ENCODE peak calls at places on chromosomes 12 and 14, in five cellular contexts. One of them, this sample, is unnamed. For H3K4me1, the result is how much of the 10 kb centered on the place peaks cover.

GRCh38 chr12:9948606-9949286 is 16.6 kb upstream of the CLEC2A start:
- DNase-seq in GM12878: peak
- DNase-seq in gastrocnemius medialis: no peak
- DNase-seq in OCI-LY7: no peak
- DNase-seq in CD4-positive, CD25-positive, alpha-beta regulatory T cell: no peak
- DNase-seq in this sample: no peak

GRCh38 chr14:33767721-33768457 is 183.0 kb downstream of the EGLN3 start:
- DNase-seq in GM12878: no peak
- DNase-seq in gastrocnemius medialis: no peak
- DNase-seq in OCI-LY7: no peak
- DNase-seq in CD4-positive, CD25-positive, alpha-beta regulatory T cell: no peak
- DNase-seq in this sample: no peak

GRCh38 chr12:120352117-120352516 is 16.8 kb downstream of the MSI1 start:
- DNase-seq in GM12878: no peak
- DNase-seq in gastrocnemius medialis: no peak
- DNase-seq in OCI-LY7: no peak
- DNase-seq in CD4-positive, CD25-positive, alpha-beta regulatory T cell: no peak
- DNase-seq in this sample: no peak

GRCh38 chr12:65854629-65855028 is 30.3 kb downstream of the HMGA2 start:
- DNase-seq in GM12878: no peak
- DNase-seq in gastrocnemius medialis: no peak
- DNase-seq in OCI-LY7: no peak
- DNase-seq in CD4-positive, CD25-positive, alpha-beta regulatory T cell: no peak
- DNase-seq in this sample: no peak

GRCh38 chr14:23537351-23538048 is 14.1 kb downstream of the ZFHX2 start:
- DNase-seq in GM12878: no peak
- DNase-seq in gastrocnemius medialis: no peak
- DNase-seq in OCI-LY7: peak
- DNase-seq in CD4-positive, CD25-positive, alpha-beta regulatory T cell: no peak
- DNase-seq in this sample: no peak

GRCh38 chr14:79645753-79646362 is 565.4 kb downstream of the DIO2 start:
- DNase-seq in GM12878: no peak
- DNase-seq in gastrocnemius medialis: no peak
- DNase-seq in OCI-LY7: no peak
- DNase-seq in CD4-positive, CD25-positive, alpha-beta regulatory T cell: no peak
- DNase-seq in this sample: no peak

GRCh38 chr12:24256636-24257150 is 307.2 kb upstream of the SOX5 start:
- DNase-seq in GM12878: no peak
- DNase-seq in gastrocnemius medialis: no peak
- DNase-seq in OCI-LY7: no peak
- DNase-seq in CD4-positive, CD25-positive, alpha-beta regulatory T cell: no peak
- DNase-seq in this sample: no peak

GRCh38 chr14:52551696-52552062 is 626 bp downstream of the TXNDC16 start:
- DNase-seq in GM12878: no peak
- DNase-seq in gastrocnemius medialis: no peak
- DNase-seq in OCI-LY7: peak
- DNase-seq in CD4-positive, CD25-positive, alpha-beta regulatory T cell: no peak
- DNase-seq in this sample: no peak

GRCh38 chr14:61233436-61233956 is 47.6 kb downstream of the TMEM30B start:
- DNase-seq in GM12878: no peak
- DNase-seq in gastrocnemius medialis: no peak
- DNase-seq in OCI-LY7: no peak
- DNase-seq in CD4-positive, CD25-positive, alpha-beta regulatory T cell: no peak
- DNase-seq in this sample: no peak

GRCh38 chr12:95633671-95634465 is 82.6 kb upstream of the USP44 start:
- DNase-seq in GM12878: no peak
- DNase-seq in gastrocnemius medialis: no peak
- DNase-seq in OCI-LY7: no peak
- DNase-seq in CD4-positive, CD25-positive, alpha-beta regulatory T cell: no peak
- DNase-seq in this sample: no peak

GRCh38 chr12:95637471-95638155 is 86.3 kb upstream of the USP44 start:
- DNase-seq in GM12878: no peak
- DNase-seq in gastrocnemius medialis: no peak
- DNase-seq in OCI-LY7: no peak
- DNase-seq in CD4-positive, CD25-positive, alpha-beta regulatory T cell: no peak
- DNase-seq in this sample: no peak

GRCh38 chr12:95634622-95635621 is 83.6 kb upstream of the USP44 start:
- DNase-seq in GM12878: no peak
- DNase-seq in gastrocnemius medialis: no peak
- DNase-seq in OCI-LY7: no peak
- DNase-seq in CD4-positive, CD25-positive, alpha-beta regulatory T cell: no peak
- DNase-seq in this sample: no peak

GRCh38 chr12:95633049-95633545 is 81.8 kb upstream of the USP44 start:
- DNase-seq in GM12878: no peak
- DNase-seq in gastrocnemius medialis: peak
- DNase-seq in OCI-LY7: no peak
- DNase-seq in CD4-positive, CD25-positive, alpha-beta regulatory T cell: no peak
- DNase-seq in this sample: no peak

GRCh38 chr12:95637010-95637409 is 85.7 kb upstream of the USP44 start:
- DNase-seq in GM12878: no peak
- DNase-seq in gastrocnemius medialis: no peak
- DNase-seq in OCI-LY7: no peak
- DNase-seq in CD4-positive, CD25-positive, alpha-beta regulatory T cell: no peak
- DNase-seq in this sample: no peak
- H3K27ac ChIP-seq in GM12878: no peak
- H3K27ac ChIP-seq in gastrocnemius medialis: no peak
- H3K27ac ChIP-seq in OCI-LY7: no peak
- H3K27ac ChIP-seq in CD4-positive, CD25-positive, alpha-beta regulatory T cell: no peak
- H3K27ac ChIP-seq in this sample: no peak

DNA sequence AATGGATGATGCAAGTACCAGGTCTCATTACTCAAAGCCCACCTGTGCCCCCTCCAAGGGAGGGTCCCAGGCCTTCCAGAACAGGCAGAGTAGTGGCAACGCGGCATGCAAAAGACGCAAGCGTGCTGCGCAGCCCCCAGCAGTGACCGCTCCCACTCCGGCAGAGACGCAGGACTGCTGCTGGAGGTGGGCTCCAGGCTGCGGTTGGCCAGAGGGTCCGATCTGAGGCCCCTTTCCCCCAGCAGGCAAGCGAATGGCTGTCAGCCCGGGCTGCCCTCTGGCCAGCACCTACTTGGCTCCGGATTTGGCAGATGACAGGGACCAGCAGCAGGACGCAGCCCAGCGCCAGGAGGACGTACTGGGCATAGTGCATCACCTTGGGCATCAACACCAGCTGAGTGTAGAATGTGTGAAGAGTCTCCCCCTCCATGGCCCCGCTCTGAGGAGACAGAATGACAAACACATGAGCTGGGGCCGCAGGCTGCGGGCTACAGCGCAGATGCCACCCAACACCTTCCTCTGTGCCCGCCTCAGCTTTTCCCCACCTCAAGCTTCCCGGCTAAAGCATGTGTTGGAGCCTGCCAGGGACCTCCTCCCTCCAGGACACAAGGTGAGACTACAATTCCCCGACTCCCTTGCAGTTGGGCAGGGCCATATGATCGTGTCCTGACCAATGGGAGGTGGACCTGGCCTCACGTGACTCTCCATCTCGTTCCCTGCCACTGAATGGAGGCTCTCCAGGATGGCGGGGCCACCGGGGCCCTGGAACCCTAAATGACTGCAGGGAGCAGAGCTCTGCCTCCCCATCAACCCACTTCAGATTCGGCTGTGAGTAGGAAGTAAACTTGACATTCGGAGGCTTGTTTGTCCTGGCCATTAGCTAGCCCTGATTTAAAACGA is 77.3 kb downstream of the SCARB1 start:
- DNase-seq in GM12878: no peak
- DNase-seq in gastrocnemius medialis: peak
- DNase-seq in OCI-LY7: no peak
- DNase-seq in CD4-positive, CD25-positive, alpha-beta regulatory T cell: no peak
- DNase-seq in this sample: peak
- H3K4me1 ChIP-seq in GM12878: under half
- H3K4me1 ChIP-seq in gastrocnemius medialis: under half
- H3K4me1 ChIP-seq in OCI-LY7: under half
- H3K4me1 ChIP-seq in CD4-positive, CD25-positive, alpha-beta regulatory T cell: under half
- H3K4me1 ChIP-seq in this sample: under half

GRCh38 chr14:105015905-105016304 is 5.0 kb downstream of the CDCA4 start:
- DNase-seq in GM12878: no peak
- DNase-seq in gastrocnemius medialis: no peak
- DNase-seq in OCI-LY7: no peak
- DNase-seq in CD4-positive, CD25-positive, alpha-beta regulatory T cell: no peak
- DNase-seq in this sample: no peak
- H3K27ac ChIP-seq in GM12878: no peak
- H3K27ac ChIP-seq in gastrocnemius medialis: no peak
- H3K27ac ChIP-seq in OCI-LY7: no peak
- H3K27ac ChIP-seq in CD4-positive, CD25-positive, alpha-beta regulatory T cell: peak
- H3K27ac ChIP-seq in this sample: no peak

GRCh38 chr12:104282109-104282508 is 21.4 kb upstream of the EID3 start:
- DNase-seq in GM12878: no peak
- DNase-seq in gastrocnemius medialis: no peak
- DNase-seq in OCI-LY7: no peak
- DNase-seq in CD4-positive, CD25-positive, alpha-beta regulatory T cell: no peak
- DNase-seq in this sample: no peak
- H3K4me1 ChIP-seq in GM12878: under half
- H3K4me1 ChIP-seq in gastrocnemius medialis: under half
- H3K4me1 ChIP-seq in OCI-LY7: under half
- H3K4me1 ChIP-seq in CD4-positive, CD25-positive, alpha-beta regulatory T cell: under half
- H3K4me1 ChIP-seq in this sample: under half

GRCh38 chr12:54369597-54370217 is 5.4 kb upstream of the GPR84 start:
- DNase-seq in GM12878: no peak
- DNase-seq in gastrocnemius medialis: no peak
- DNase-seq in OCI-LY7: no peak
- DNase-seq in CD4-positive, CD25-positive, alpha-beta regulatory T cell: no peak
- DNase-seq in this sample: no peak

GRCh38 chr12:54371328-54372112 is 7.2 kb upstream of the GPR84 start:
- DNase-seq in GM12878: no peak
- DNase-seq in gastrocnemius medialis: peak
- DNase-seq in OCI-LY7: no peak
- DNase-seq in CD4-positive, CD25-positive, alpha-beta regulatory T cell: no peak
- DNase-seq in this sample: no peak

GRCh38 chr12:54368709-54369596 is 4.7 kb upstream of the GPR84 start:
- DNase-seq in GM12878: no peak
- DNase-seq in gastrocnemius medialis: peak
- DNase-seq in OCI-LY7: peak
- DNase-seq in CD4-positive, CD25-positive, alpha-beta regulatory T cell: peak
- DNase-seq in this sample: peak

GRCh38 chr12:54372113-54372806 is 8.0 kb upstream of the GPR84 start:
- DNase-seq in GM12878: no peak
- DNase-seq in gastrocnemius medialis: peak
- DNase-seq in OCI-LY7: no peak
- DNase-seq in CD4-positive, CD25-positive, alpha-beta regulatory T cell: no peak
- DNase-seq in this sample: no peak

GRCh38 chr12:54370218-54370730 is 6.0 kb upstream of the GPR84 start:
- DNase-seq in GM12878: no peak
- DNase-seq in gastrocnemius medialis: peak
- DNase-seq in OCI-LY7: no peak
- DNase-seq in CD4-positive, CD25-positive, alpha-beta regulatory T cell: no peak
- DNase-seq in this sample: no peak
- H3K27ac ChIP-seq in GM12878: no peak
- H3K27ac ChIP-seq in gastrocnemius medialis: peak
- H3K27ac ChIP-seq in OCI-LY7: no peak
- H3K27ac ChIP-seq in CD4-positive, CD25-positive, alpha-beta regulatory T cell: no peak
- H3K27ac ChIP-seq in this sample: peak

GRCh38 chr12:124727922-124728321 is 135.7 kb downstream of the SCARB1 start:
- DNase-seq in GM12878: no peak
- DNase-seq in gastrocnemius medialis: no peak
- DNase-seq in OCI-LY7: peak
- DNase-seq in CD4-positive, CD25-positive, alpha-beta regulatory T cell: no peak
- DNase-seq in this sample: no peak

GRCh38 chr12:124722871-124723270 is 140.8 kb downstream of the SCARB1 start:
- DNase-seq in GM12878: no peak
- DNase-seq in gastrocnemius medialis: no peak
- DNase-seq in OCI-LY7: no peak
- DNase-seq in CD4-positive, CD25-positive, alpha-beta regulatory T cell: no peak
- DNase-seq in this sample: no peak

GRCh38 chr12:124725612-124726237 is 137.9 kb downstream of the SCARB1 start:
- DNase-seq in GM12878: no peak
- DNase-seq in gastrocnemius medialis: no peak
- DNase-seq in OCI-LY7: no peak
- DNase-seq in CD4-positive, CD25-positive, alpha-beta regulatory T cell: no peak
- DNase-seq in this sample: no peak

GRCh38 chr12:124727244-124727673 is 136.4 kb downstream of the SCARB1 start:
- DNase-seq in GM12878: no peak
- DNase-seq in gastrocnemius medialis: peak
- DNase-seq in OCI-LY7: no peak
- DNase-seq in CD4-positive, CD25-positive, alpha-beta regulatory T cell: no peak
- DNase-seq in this sample: no peak

GRCh38 chr12:124725099-124725498 is 138.6 kb downstream of the SCARB1 start:
- DNase-seq in GM12878: no peak
- DNase-seq in gastrocnemius medialis: no peak
- DNase-seq in OCI-LY7: no peak
- DNase-seq in CD4-positive, CD25-positive, alpha-beta regulatory T cell: no peak
- DNase-seq in this sample: no peak
- H3K4me1 ChIP-seq in GM12878: under half
- H3K4me1 ChIP-seq in gastrocnemius medialis: under half
- H3K4me1 ChIP-seq in OCI-LY7: under half
- H3K4me1 ChIP-seq in CD4-positive, CD25-positive, alpha-beta regulatory T cell: under half
- H3K4me1 ChIP-seq in this sample: under half

GRCh38 chr12:29164477-29165163 is 15.5 kb downstream of the FAR2 start:
- DNase-seq in GM12878: peak
- DNase-seq in gastrocnemius medialis: no peak
- DNase-seq in OCI-LY7: peak
- DNase-seq in CD4-positive, CD25-positive, alpha-beta regulatory T cell: no peak
- DNase-seq in this sample: no peak
- H3K27ac ChIP-seq in GM12878: peak
- H3K27ac ChIP-seq in gastrocnemius medialis: peak
- H3K27ac ChIP-seq in OCI-LY7: peak
- H3K27ac ChIP-seq in CD4-positive, CD25-positive, alpha-beta regulatory T cell: peak
- H3K27ac ChIP-seq in this sample: peak

GRCh38 chr12:54191126-54191525 is 2.3 kb upstream of the SMUG1 start:
- DNase-seq in GM12878: no peak
- DNase-seq in gastrocnemius medialis: no peak
- DNase-seq in OCI-LY7: no peak
- DNase-seq in CD4-positive, CD25-positive, alpha-beta regulatory T cell: no peak
- DNase-seq in this sample: no peak
- H3K4me1 ChIP-seq in GM12878: under half
- H3K4me1 ChIP-seq in gastrocnemius medialis: under half
- H3K4me1 ChIP-seq in OCI-LY7: under half
- H3K4me1 ChIP-seq in CD4-positive, CD25-positive, alpha-beta regulatory T cell: under half
- H3K4me1 ChIP-seq in this sample: under half

DNA sequence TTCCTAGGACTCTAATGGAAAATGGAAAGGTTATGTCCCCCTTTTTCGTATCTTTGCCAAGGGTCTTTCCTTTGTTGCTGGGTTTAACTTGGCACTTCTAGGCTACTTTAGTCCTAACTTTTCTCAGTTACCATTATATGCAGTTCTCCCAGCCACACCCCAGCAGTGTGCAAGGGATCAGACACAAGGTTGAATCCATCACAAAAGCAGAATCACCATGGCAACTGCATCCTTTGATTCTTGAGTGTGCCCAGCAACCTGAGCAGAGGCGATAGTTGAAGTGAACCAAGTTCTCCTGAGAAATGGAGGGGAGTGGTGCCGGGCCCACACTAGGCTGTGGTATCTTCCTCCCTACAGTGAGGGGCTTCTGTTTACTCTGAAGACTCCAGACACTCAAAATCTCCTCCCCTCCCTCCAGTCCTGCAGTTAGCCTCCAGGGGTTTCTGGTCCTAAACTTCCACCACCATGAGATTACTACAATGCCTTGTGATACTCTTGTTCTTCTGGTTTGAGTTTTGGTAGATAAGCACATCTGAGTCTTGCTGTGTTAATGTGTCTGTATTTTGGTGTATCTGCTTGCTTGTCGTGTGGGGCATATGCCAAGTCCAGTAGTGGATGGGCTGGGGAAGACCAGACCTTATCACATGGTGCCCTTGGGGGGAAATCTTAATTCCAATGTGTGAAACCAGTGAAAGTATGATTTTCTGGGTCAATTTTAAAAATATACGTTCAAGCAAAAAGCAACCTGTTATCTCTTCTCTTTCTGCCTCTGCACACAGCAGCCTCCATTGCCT is 183.9 kb downstream of the CACNA1C start:
- DNase-seq in GM12878: no peak
- DNase-seq in gastrocnemius medialis: no peak
- DNase-seq in OCI-LY7: no peak
- DNase-seq in CD4-positive, CD25-positive, alpha-beta regulatory T cell: no peak
- DNase-seq in this sample: no peak
- H3K27ac ChIP-seq in GM12878: no peak
- H3K27ac ChIP-seq in gastrocnemius medialis: no peak
- H3K27ac ChIP-seq in OCI-LY7: no peak
- H3K27ac ChIP-seq in CD4-positive, CD25-positive, alpha-beta regulatory T cell: no peak
- H3K27ac ChIP-seq in this sample: peak

GRCh38 chr14:71187633-71188356 is 280.5 kb downstream of the PCNX1 start:
- DNase-seq in GM12878: no peak
- DNase-seq in gastrocnemius medialis: no peak
- DNase-seq in OCI-LY7: no peak
- DNase-seq in CD4-positive, CD25-positive, alpha-beta regulatory T cell: no peak
- DNase-seq in this sample: no peak
- H3K4me1 ChIP-seq in GM12878: under half
- H3K4me1 ChIP-seq in gastrocnemius medialis: under half
- H3K4me1 ChIP-seq in OCI-LY7: under half
- H3K4me1 ChIP-seq in CD4-positive, CD25-positive, alpha-beta regulatory T cell: under half
- H3K4me1 ChIP-seq in this sample: under half

This sample was measured in esophagus muscularis mucosa.